ENCODE peak calls at places on chromosomes 6 and 20, in five cellular contexts. One of them, this sample, is unnamed. For H3K4me1, H3K27me3 and H3K36me3, the result is how much of the 10 kb centered on the place peaks cover.

GRCh38 chr20:1632228-1632577 is 12.4 kb upstream of the SIRPB1 start:
- DNase-seq in HAP-1: no peak
- DNase-seq in ovary: no peak
- DNase-seq in IMR-90: no peak
- DNase-seq in neural progenitor cell: no peak
- DNase-seq in this sample: no peak

GRCh38 chr6:109441069-109441816 is 719 bp downstream of the SMPD2 start:
- DNase-seq in ovary: peak
- DNase-seq in HAP-1: peak
- DNase-seq in neural progenitor cell: peak
- DNase-seq in IMR-90: peak
- DNase-seq in this sample: peak

GRCh38 chr6:26336355-26337198 is 28.4 kb upstream of the BTN3A2 start:
- DNase-seq in HAP-1: no peak
- DNase-seq in ovary: no peak
- DNase-seq in IMR-90: peak
- DNase-seq in neural progenitor cell: no peak
- DNase-seq in this sample: no peak

GRCh38 chr6:35343092-35343834 is 905 bp downstream of the PPARD start:
- DNase-seq in IMR-90: peak
- DNase-seq in HAP-1: peak
- DNase-seq in neural progenitor cell: no peak
- DNase-seq in ovary: peak
- DNase-seq in this sample: peak

GRCh38 chr6:14728396-14729024 is 517.4 kb upstream of the JARID2 start:
- DNase-seq in IMR-90: peak
- DNase-seq in HAP-1: no peak
- DNase-seq in neural progenitor cell: no peak
- DNase-seq in ovary: peak
- DNase-seq in this sample: peak

GRCh38 chr6:7561153-7561964 is 19.9 kb downstream of the DSP start:
- DNase-seq in ovary: no peak
- DNase-seq in IMR-90: peak
- DNase-seq in neural progenitor cell: no peak
- DNase-seq in HAP-1: no peak
- DNase-seq in this sample: no peak

GRCh38 chr6:5644523-5645183 is 362.1 kb downstream of the NRN1 start:
- DNase-seq in HAP-1: no peak
- DNase-seq in neural progenitor cell: no peak
- DNase-seq in IMR-90: no peak
- DNase-seq in ovary: no peak
- DNase-seq in this sample: no peak

GRCh38 chr20:46964299-46965123 is 69.9 kb downstream of the EYA2 start:
- DNase-seq in IMR-90: no peak
- DNase-seq in neural progenitor cell: no peak
- DNase-seq in ovary: no peak
- DNase-seq in HAP-1: no peak
- DNase-seq in this sample: no peak

GRCh38 chr6:111950661-111951426 is 77.6 kb upstream of the FYN start:
- DNase-seq in ovary: no peak
- DNase-seq in HAP-1: no peak
- DNase-seq in IMR-90: peak
- DNase-seq in neural progenitor cell: no peak
- DNase-seq in this sample: peak

GRCh38 chr6:152648090-152648489 is 10.9 kb upstream of the SYNE1 start:
- DNase-seq in HAP-1: no peak
- DNase-seq in IMR-90: peak
- DNase-seq in neural progenitor cell: no peak
- DNase-seq in ovary: no peak
- DNase-seq in this sample: no peak

GRCh38 chr6:49906511-49906910 is 40.2 kb upstream of the CRISP1 start:
- DNase-seq in ovary: no peak
- DNase-seq in neural progenitor cell: no peak
- DNase-seq in HAP-1: no peak
- DNase-seq in IMR-90: no peak
- DNase-seq in this sample: no peak

GRCh38 chr6:44076016-44076365 is 51.3 kb downstream of the MRPL14 start:
- DNase-seq in neural progenitor cell: no peak
- DNase-seq in ovary: no peak
- DNase-seq in HAP-1: no peak
- DNase-seq in IMR-90: no peak
- DNase-seq in this sample: no peak

GRCh38 chr6:36247691-36248090 is 22.2 kb upstream of the PNPLA1 start:
- DNase-seq in HAP-1: no peak
- DNase-seq in ovary: no peak
- DNase-seq in IMR-90: peak
- DNase-seq in neural progenitor cell: no peak
- DNase-seq in this sample: no peak

GRCh38 chr6:137973201-137973600 is 106.1 kb downstream of the TNFAIP3 start:
- DNase-seq in IMR-90: no peak
- DNase-seq in ovary: no peak
- DNase-seq in neural progenitor cell: no peak
- DNase-seq in HAP-1: no peak
- DNase-seq in this sample: no peak

GRCh38 chr6:113011803-113012202 is 664.7 kb downstream of the RFPL4B start:
- DNase-seq in ovary: no peak
- DNase-seq in HAP-1: no peak
- DNase-seq in IMR-90: peak
- DNase-seq in neural progenitor cell: no peak
- DNase-seq in this sample: no peak

GRCh38 chr6:144778773-144779531 is 493.8 kb downstream of the UTRN start:
- DNase-seq in ovary: no peak
- DNase-seq in HAP-1: no peak
- DNase-seq in IMR-90: no peak
- DNase-seq in neural progenitor cell: no peak
- DNase-seq in this sample: no peak

GRCh38 chr6:14278436-14278835 is 160.9 kb downstream of the CD83 start:
- DNase-seq in ovary: no peak
- DNase-seq in neural progenitor cell: peak
- DNase-seq in HAP-1: no peak
- DNase-seq in IMR-90: no peak
- DNase-seq in this sample: no peak

GRCh38 chr6:26175428-26176181 is 88.4 kb downstream of the HFE start:
- DNase-seq in IMR-90: peak
- DNase-seq in neural progenitor cell: peak
- DNase-seq in ovary: no peak
- DNase-seq in HAP-1: peak
- DNase-seq in this sample: no peak

GRCh38 chr6:41049548-41049947 is 3.5 kb upstream of the APOBEC2 start:
- DNase-seq in ovary: no peak
- DNase-seq in IMR-90: no peak
- DNase-seq in neural progenitor cell: peak
- DNase-seq in HAP-1: no peak
- DNase-seq in this sample: no peak
- H3K4me1 ChIP-seq in ovary: under half
- H3K4me1 ChIP-seq in IMR-90: under half
- H3K4me1 ChIP-seq in neural progenitor cell: under half
- H3K4me1 ChIP-seq in HAP-1: under half
- H3K4me1 ChIP-seq in this sample: half or more

GRCh38 chr20:62426678-62427077 is 661 bp downstream of the RBBP8NL start:
- DNase-seq in IMR-90: no peak
- DNase-seq in HAP-1: no peak
- DNase-seq in neural progenitor cell: peak
- DNase-seq in ovary: no peak
- DNase-seq in this sample: no peak
- H3K27me3 ChIP-seq in IMR-90: under half
- H3K27me3 ChIP-seq in HAP-1: under half
- H3K27me3 ChIP-seq in neural progenitor cell: under half
- H3K27me3 ChIP-seq in ovary: under half
- H3K27me3 ChIP-seq in this sample: half or more

GRCh38 chr20:45943613-45944012 is 9.1 kb downstream of the PCIF1 start:
- DNase-seq in IMR-90: no peak
- DNase-seq in HAP-1: no peak
- DNase-seq in ovary: no peak
- DNase-seq in neural progenitor cell: no peak
- DNase-seq in this sample: no peak
- H3K36me3 ChIP-seq in IMR-90: half or more
- H3K36me3 ChIP-seq in HAP-1: half or more
- H3K36me3 ChIP-seq in ovary: under half
- H3K36me3 ChIP-seq in neural progenitor cell: under half
- H3K36me3 ChIP-seq in this sample: half or more

DNA sequence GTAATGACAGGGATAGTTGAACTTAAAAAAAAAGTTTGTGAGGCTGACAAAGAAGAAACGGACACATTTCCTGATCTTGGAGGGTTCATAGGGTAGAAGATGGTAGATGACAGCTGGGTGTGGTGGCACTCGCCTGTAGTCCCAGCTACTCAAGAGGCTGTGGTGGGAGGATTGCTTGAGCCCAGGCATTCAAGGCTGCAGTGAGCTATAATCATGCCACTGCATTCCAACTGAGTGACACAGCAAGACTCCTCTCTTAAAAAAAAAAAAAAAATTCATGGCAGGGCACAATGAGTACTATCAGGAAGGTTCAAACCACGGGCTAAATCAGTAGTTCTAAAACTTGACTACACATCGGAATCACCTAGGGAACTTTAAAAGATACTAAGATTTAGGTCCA is 2.0 kb upstream of the MICA start:
- DNase-seq in ovary: peak
- DNase-seq in IMR-90: peak
- DNase-seq in HAP-1: no peak
- DNase-seq in neural progenitor cell: no peak
- DNase-seq in this sample: no peak
- H3K4me1 ChIP-seq in ovary: under half
- H3K4me1 ChIP-seq in IMR-90: under half
- H3K4me1 ChIP-seq in HAP-1: under half
- H3K4me1 ChIP-seq in neural progenitor cell: under half
- H3K4me1 ChIP-seq in this sample: half or more

DNA sequence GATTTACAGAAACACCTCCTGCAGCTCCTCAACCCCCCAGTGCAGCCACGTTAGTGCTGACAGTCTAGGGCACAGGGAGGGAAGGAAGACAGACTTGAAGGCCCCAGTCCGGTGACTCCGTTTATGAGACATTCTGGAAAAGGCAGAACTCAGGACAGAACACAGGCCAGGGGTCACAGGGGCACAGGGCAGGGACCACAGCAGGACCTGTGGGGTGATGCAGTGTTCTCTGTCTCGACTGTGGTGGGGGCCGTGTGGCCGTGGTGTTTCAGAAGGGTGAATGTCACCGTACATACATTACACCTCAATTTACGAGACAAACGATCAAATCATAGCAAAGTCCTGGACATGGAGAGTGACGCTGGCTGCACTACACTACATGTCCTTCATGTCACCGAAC is 11.3 kb downstream of the BHLHE23 start:
- DNase-seq in neural progenitor cell: no peak
- DNase-seq in ovary: no peak
- DNase-seq in HAP-1: no peak
- DNase-seq in IMR-90: no peak
- DNase-seq in this sample: no peak
- H3K27me3 ChIP-seq in neural progenitor cell: under half
- H3K27me3 ChIP-seq in ovary: under half
- H3K27me3 ChIP-seq in HAP-1: half or more
- H3K27me3 ChIP-seq in IMR-90: half or more
- H3K27me3 ChIP-seq in this sample: half or more

GRCh38 chr6:51842066-51842465 is 245.3 kb downstream of the PKHD1 start:
- DNase-seq in ovary: no peak
- DNase-seq in HAP-1: no peak
- DNase-seq in neural progenitor cell: peak
- DNase-seq in IMR-90: no peak
- DNase-seq in this sample: no peak
- H3K36me3 ChIP-seq in ovary: under half
- H3K36me3 ChIP-seq in HAP-1: under half
- H3K36me3 ChIP-seq in neural progenitor cell: under half
- H3K36me3 ChIP-seq in IMR-90: under half
- H3K36me3 ChIP-seq in this sample: under half

GRCh38 chr20:57705103-57705899 is 4.5 kb downstream of the PMEPA1 start:
- DNase-seq in IMR-90: no peak
- DNase-seq in HAP-1: no peak
- DNase-seq in neural progenitor cell: peak
- DNase-seq in ovary: no peak
- DNase-seq in this sample: no peak
- H3K4me1 ChIP-seq in IMR-90: under half
- H3K4me1 ChIP-seq in HAP-1: under half
- H3K4me1 ChIP-seq in neural progenitor cell: under half
- H3K4me1 ChIP-seq in ovary: under half
- H3K4me1 ChIP-seq in this sample: half or more

DNA sequence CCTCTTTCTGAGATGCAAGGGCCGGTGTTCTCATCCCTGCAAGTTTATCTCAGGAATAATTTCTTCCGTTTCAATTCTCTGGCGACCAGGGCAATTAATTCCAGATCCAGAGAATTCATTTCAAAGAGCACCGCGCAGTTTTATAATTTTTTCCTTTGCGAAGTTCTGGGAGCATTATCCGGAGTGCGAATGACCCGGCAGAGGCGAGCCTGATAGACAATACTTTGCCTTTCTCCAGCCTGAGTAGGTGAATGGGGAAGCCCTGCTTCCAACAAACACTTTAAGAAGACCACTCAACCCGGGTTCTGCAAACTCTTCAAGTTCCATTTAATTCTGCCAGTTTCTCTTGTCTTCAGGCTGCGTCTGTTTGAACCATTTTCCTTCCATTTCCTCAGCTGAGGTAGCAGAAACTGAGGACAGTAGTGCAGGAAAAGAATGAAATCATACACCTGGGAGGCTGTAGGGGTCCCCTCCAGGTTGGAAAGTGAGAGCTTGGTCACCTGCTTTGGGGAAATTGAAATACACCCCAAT is 974 bp downstream of the VGLL2 start:
- DNase-seq in neural progenitor cell: peak
- DNase-seq in HAP-1: no peak
- DNase-seq in IMR-90: no peak
- DNase-seq in ovary: no peak
- DNase-seq in this sample: no peak
- H3K27me3 ChIP-seq in neural progenitor cell: half or more
- H3K27me3 ChIP-seq in HAP-1: half or more
- H3K27me3 ChIP-seq in IMR-90: half or more
- H3K27me3 ChIP-seq in ovary: under half
- H3K27me3 ChIP-seq in this sample: half or more

This sample was measured in left ventricle myocardium inferior.